ENCODE peak calls at places on chromosomes 7 and 10, in four cellular contexts. E is GM23338, U is K562, J is OCI-LY7. P is an unnamed sample. For H3K4me1 and H3K36me3, the result is how much of the 10 kb centered on the place peaks cover.

GRCh38 chr7:98287486-98287959 is 6.0 kb downstream of the BRI3 start:
- DNase-seq in E (peak), U (no peak), J (peak), P (peak)

GRCh38 chr7:128115821-128116723 is 84.8 kb upstream of the LRRC4 start:
- DNase-seq in E (peak), U (no peak), J (no peak), P (no peak)

GRCh38 chr7:87107949-87108757 is 44.1 kb upstream of the DMTF1 start:
- DNase-seq in E (no peak), U (peak), J (no peak), P (no peak)

GRCh38 chr10:133327651-133328357 is 8.9 kb downstream of the CALY start:
- DNase-seq in E (no peak), U (no peak), J (no peak), P (no peak)

GRCh38 chr10:1216576-1217236 is 160.5 kb downstream of the WDR37 start:
- DNase-seq in E (no peak), U (no peak), J (no peak), P (no peak)

GRCh38 chr10:88088441-88089340 is 225.3 kb downstream of the PTEN start:
- DNase-seq in E (no peak), U (no peak), J (no peak), P (no peak)

GRCh38 chr10:110273474-110273873 is 31.2 kb downstream of the SMNDC1 start:
- DNase-seq in E (no peak), U (no peak), J (no peak), P (no peak)

GRCh38 chr10:63628526-63629362 is 107.5 kb downstream of the REEP3 start:
- DNase-seq in E (peak), U (peak), J (peak), P (peak)

GRCh38 chr10:6667679-6668270 is 87.7 kb upstream of the PRKCQ start:
- DNase-seq in E (peak), U (peak), J (peak), P (peak)

DNA sequence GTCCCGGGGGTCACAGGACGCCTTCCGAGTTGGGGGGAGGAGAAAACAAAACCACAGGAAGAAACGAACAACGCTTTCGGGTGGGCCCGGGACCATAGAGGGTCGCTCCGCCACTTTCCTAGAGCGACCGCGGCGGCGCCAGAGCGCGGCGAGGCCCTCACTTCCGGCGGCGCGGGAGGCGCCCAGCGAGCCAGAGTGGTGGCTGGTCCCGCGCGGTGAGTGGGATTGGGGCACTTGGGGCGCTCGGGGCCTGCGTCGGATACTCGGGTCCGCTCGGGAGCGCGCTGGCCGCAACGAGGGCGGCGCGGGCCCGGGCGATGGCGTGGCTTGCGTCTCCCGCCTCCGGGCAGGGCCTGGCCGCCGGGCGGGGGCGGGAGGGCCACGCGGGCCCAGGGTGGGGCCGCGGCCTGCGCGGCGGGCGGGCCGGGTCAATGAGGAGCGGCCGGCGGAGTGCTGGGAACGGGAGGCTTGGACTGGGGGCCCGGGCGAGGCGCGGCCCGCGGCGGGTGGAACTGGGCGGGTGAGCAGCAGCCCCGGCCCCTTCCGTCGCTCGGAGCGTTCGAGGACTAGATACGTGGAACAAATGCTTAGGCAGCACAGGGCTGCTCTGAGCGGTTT is at the start of gene ZNF22:
- DNase-seq in E (peak), U (peak), J (peak), P (peak)
- H3K4me1 ChIP-seq in E (under half), U (under half), J (under half), P (under half)

GRCh38 chr7:75980126-75980864 is 14.1 kb downstream of the TMEM120A start:
- DNase-seq in E (no peak), U (no peak), J (no peak), P (no peak)
- H3K36me3 ChIP-seq in E (under half), U (half or more), J (under half), P (under half)

GRCh38 chr10:90743291-90743690 is 114.5 kb downstream of the HTR7 start:
- DNase-seq in E (no peak), U (no peak), J (no peak), P (no peak)
- H3K4me2 ChIP-seq in E (no peak), U (no peak), J (no peak), P (no peak)

GRCh38 chr7:44382459-44383300 is 57.3 kb upstream of the CAMK2B start:
- DNase-seq in E (no peak), U (no peak), J (no peak), P (no peak)
- H3K4me1 ChIP-seq in E (under half), U (under half), J (under half), P (under half)